ENCODE peak calls at places on chromosomes 1 and 21, in six cellular contexts. T, Q, R, Y, N and G are unnamed samples.

GRCh38 chr1:79726321-79726720 is 719.8 kb upstream of the ADGRL4 start:
- DNase-seq in N (no peak), T (no peak), R (no peak), Q (no peak), Y (no peak), G (no peak)

GRCh38 chr1:223135176-223135575 is 7.9 kb downstream of the TLR5 start:
- DNase-seq in T (no peak), N (no peak), R (no peak), Q (no peak), Y (no peak), G (no peak)

GRCh38 chr1:59238535-59238934 is 58.4 kb upstream of the FGGY start:
- DNase-seq in N (no peak), R (no peak), Q (no peak), Y (no peak), T (no peak), G (no peak)

GRCh38 chr1:22830131-22830566 is 119.5 kb downstream of the EPHB2 start:
- DNase-seq in Y (no peak), N (no peak), Q (no peak), R (no peak), T (no peak), G (no peak)

GRCh38 chr1:156559086-156559796 is 13.1 kb downstream of the IQGAP3 start:
- DNase-seq in Y (no peak), N (no peak), R (no peak), Q (no peak), T (no peak), G (no peak)

GRCh38 chr1:156471496-156472490 is 28.8 kb downstream of the MEF2D start:
- DNase-seq in N (no peak), Y (no peak), R (peak), Q (no peak), T (no peak), G (no peak)

GRCh38 chr1:101284021-101284420 is 47.2 kb downstream of the S1PR1 start:
- DNase-seq in Q (no peak), R (no peak), N (no peak), Y (no peak), T (no peak), G (no peak)

GRCh38 chr1:3019516-3020051 is 1.7 kb upstream of the ACTRT2 start:
- DNase-seq in N (no peak), Y (no peak), R (no peak), Q (no peak), T (no peak), G (no peak)

GRCh38 chr1:24109166-24109483 is 2.8 kb downstream of the MYOM3 start:
- DNase-seq in N (no peak), T (no peak), R (no peak), Y (no peak), Q (no peak), G (no peak)

DNA sequence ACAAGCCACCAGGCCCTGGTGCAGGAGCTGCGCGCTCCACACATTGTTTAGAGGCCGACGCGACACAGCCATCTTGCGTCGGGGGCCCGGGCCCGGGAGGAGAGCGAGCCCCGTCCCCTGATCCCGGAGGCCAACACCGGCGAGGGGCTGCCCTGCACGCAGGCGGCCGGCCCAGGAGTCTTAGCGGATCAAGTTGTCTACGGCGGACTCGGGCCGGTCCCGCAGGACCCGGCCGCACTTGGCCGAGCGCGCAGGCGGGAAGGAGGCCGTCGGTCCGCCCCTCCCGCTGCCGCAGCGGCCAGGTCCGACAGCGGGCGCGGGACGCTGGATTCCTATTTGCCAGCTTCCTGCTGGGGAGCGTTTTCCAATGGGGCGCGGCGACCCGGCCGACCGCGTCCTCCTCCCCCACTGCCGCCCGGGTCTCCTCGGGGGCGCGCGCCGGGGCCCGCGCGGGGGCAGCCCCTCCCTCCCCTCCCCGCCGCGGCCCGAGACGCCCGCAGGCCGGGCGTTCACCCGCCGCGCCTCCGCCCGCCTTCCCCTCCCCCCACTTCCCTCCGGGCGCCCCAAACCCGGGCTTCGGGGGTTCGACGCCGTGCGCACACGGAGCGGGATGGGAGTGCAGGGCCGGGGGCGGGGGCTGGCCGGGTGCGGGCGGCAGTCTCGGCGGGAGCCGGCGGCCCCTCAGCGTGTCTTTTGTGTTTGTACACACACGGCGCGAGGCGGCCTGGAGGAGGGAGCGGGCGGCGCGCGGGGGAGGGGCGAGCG is 541 bp upstream of the H3-3A start:
- DNase-seq in R (peak), N (no peak), Y (peak), Q (peak), T (no peak), G (peak)
- TF ChIP-seq GABPA in R (no peak), N (no peak), Y (peak), Q (no peak), T (no peak), G (no peak)

GRCh38 chr1:181626252-181626938 is 143.1 kb downstream of the CACNA1E start:
- DNase-seq in N (no peak), R (no peak), T (no peak), Q (no peak), Y (no peak), G (no peak)
- TF ChIP-seq GABPA in N (no peak), R (no peak), T (no peak), Q (no peak), Y (no peak), G (no peak)

DNA sequence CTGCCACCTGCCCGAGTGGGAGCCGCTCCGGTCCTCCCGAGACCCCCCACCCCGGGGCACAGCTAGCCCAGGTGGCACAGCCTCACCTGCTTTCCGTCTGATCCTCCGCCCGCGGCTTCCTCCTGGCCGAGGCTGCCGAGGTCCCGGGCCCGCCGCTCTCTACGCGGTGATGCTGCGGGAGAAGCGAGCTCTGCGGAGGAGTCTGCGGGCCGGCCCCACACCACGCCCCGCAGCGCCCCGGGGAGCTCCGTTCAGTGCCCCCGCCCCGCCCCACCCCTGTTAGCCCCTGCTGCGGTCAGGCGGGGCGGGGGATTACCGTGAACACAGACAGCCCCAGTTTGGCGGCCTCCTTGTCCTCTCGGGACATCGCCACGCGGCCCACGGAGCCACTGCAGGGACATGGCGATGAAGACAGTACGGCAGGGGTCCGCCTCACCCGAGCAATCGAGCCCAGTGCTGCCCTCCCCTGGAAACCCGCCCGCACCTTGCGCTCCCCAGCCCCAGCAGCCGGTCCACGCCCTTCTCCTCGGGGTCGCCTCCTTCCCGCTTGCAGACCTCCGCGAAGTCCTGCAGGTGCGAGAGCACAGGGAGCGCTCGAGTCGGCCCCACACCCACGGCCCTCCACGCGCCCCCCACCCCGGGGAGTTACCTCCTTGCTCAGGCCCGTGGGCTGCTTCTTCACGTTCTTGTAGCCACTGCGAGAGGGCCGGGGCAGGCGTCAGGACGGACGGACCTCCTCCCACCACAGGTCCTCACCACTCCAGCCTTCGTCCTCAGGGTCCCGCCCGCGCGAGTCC is 933 bp downstream of the C1orf35 start:
- DNase-seq in Y (peak), T (no peak), Q (peak), N (no peak), R (no peak), G (peak)
- TF ChIP-seq GABPA in Y (no peak), T (no peak), Q (no peak), N (no peak), R (no peak), G (no peak)

GRCh38 chr1:11053758-11054137 is 6.1 kb downstream of the SRM start:
- DNase-seq in Q (no peak), T (no peak), Y (peak), N (no peak), R (no peak), G (peak)
- TF ChIP-seq GABPA in Q (no peak), T (no peak), Y (no peak), N (no peak), R (no peak), G (no peak)

DNA sequence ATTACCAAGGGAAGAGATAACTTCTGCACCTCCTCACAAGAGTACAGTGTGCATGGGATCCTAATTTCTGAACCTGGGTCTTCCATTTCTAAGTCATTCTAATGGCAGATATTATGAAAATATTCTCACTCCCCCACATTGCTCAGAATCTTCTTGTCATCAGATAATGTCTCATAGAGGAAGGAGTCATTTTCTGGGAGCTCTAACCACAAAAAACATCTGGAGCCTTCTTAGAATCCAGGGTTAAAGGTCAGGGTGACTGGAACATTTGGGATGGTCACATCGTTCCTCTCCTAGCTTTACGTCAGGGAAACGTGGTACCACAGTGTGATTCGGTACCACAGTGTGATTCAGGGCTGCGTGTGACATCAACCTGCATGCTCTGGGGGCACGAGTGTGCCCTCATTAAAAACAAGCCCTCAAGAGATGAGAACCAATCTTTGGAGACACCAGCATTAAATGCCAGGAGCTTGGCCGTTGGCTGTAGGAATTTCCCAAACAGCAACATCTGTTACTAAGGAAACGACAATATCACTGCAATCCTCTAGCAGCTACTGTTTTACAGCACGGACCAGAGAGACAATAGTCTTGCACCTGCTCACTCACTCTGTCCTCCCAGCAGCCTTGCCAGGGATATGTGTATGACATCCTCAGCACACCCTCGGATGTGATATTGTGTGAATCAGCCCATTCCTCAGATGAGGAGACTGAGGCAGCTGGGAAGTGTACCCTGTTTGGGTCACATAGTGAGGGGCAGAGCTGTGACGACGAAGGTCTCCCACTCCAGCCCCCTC is 179.1 kb downstream of the PSMG1 start:
- DNase-seq in N (no peak), T (no peak), Y (peak), R (no peak), Q (no peak), G (no peak)
- TF ChIP-seq GABPA in N (no peak), T (no peak), Y (peak), R (no peak), Q (no peak), G (no peak)

GRCh38 chr1:40651138-40651857 is 14.2 kb downstream of the RIMS3 start:
- DNase-seq in N (no peak), T (no peak), R (no peak), Y (no peak), Q (no peak), G (peak)
- TF ChIP-seq GABPA in N (no peak), T (no peak), R (no peak), Y (no peak), Q (no peak), G (no peak)

GRCh38 chr1:153752072-153752471 is 23.1 kb upstream of the SLC27A3 start:
- DNase-seq in R (no peak), Q (no peak), T (no peak), N (no peak), Y (no peak), G (no peak)

GRCh38 chr1:153748903-153749302 is 21.1 kb downstream of the INTS3 start:
- DNase-seq in T (no peak), N (no peak), Q (no peak), Y (no peak), R (no peak), G (no peak)

GRCh38 chr1:153752561-153753195 is 22.5 kb upstream of the SLC27A3 start:
- DNase-seq in Y (no peak), R (no peak), Q (no peak), N (no peak), T (no peak), G (no peak)

GRCh38 chr1:153749408-153750005 is 21.7 kb downstream of the INTS3 start:
- DNase-seq in T (peak), Y (peak), R (peak), N (peak), Q (peak), G (peak)

DNA sequence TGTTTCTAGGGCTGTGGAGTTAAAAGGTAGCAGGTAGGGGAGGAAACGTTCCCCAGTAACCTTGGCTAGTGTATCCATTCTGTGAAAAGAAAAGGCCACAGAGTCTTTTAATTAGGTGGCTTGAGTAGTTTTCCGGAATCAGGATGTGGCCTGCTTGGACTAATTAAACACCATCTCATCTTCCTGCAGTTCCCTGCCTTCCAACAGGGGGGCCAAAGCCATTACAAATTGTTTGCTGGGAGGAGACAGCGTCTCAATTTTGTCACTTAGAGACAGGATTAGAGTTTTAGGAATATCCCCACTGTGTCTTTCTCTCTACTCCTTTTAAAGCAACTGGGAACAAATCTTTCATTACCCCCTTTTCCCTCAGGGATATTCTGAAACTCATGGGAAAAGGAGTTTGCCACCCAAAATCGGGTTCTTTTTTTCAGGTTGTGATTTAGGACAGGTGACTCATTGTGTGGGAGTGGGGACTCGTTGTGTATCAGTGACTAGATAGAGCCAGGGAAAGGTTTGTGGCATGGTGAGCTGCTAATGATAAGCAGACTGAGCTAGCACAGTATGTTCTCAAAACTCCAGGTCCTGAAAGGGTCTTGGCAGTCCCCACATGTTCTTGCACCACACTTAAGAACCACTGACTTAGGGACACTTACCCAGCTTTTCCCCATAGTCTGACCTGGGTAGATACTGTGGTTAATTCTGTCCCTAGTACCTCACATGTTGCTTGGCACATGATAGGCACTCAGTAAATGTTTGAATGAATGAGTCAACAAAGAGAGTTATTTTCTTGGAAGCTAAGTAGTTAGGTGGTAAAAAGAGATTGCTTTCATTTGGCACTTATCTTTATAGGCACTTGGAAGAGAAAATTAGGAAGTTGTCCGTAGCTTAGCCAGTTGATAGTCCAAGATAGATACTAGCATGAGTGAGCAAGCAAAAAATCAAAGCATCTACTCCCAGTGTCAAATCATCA is 22.5 kb downstream of the INTS3 start:
- DNase-seq in Q (no peak), R (no peak), T (no peak), Y (no peak), N (no peak), G (no peak)
- TF ChIP-seq GABPA in Q (no peak), R (no peak), T (no peak), Y (no peak), N (no peak), G (no peak)

DNA sequence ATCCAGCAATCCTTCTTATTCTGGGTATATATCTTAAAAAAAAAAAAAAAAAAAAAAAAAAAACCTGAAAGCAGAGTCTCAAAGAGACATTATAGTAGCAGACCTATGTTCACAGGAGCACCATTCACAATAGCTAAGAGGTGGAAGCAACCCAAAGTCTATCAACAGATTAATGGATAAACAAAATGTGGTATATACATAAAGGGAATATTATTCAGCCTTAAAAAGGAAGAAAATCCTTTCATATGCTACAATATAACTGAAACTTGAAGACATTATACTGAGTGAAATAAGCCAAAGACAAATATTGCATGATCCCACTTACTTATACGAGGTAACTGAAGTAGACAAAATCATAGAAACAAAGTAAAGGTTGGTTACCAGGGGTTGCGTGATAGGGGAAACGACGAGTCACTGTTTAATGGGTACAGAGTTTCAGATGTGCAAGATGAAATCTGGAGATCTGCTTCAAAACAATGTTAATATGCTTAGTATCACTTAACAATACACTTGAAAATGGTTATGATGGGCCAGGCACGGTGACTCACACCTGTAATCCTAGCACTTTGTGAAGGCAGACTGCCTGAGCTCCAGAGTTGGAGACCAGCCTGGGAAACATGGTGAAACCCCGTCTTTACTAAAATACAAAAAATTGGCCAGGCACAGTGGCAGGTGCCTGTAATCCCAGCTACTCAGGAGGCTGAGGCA is 29.5 kb downstream of the PIK3R3 start:
- DNase-seq in N (no peak), Y (no peak), R (no peak), Q (no peak), T (no peak), G (no peak)
- TF ChIP-seq GABPA in N (no peak), Y (no peak), R (no peak), Q (no peak), T (no peak), G (no peak)

GRCh38 chr1:158996998-158997397 is 12.7 kb upstream of the IFI16 start:
- DNase-seq in Q (no peak), R (no peak), N (no peak), T (no peak), Y (no peak), G (no peak)

GRCh38 chr1:159000070-159000409 is 9.7 kb upstream of the IFI16 start:
- DNase-seq in T (no peak), R (no peak), Q (no peak), N (no peak), Y (no peak), G (no peak)

GRCh38 chr1:158998037-158998780 is 11.5 kb upstream of the IFI16 start:
- DNase-seq in Y (no peak), Q (no peak), N (no peak), T (no peak), R (no peak), G (no peak)

GRCh38 chr1:158999301-159000069 is 10.2 kb upstream of the IFI16 start:
- DNase-seq in R (no peak), N (no peak), Q (no peak), T (peak), Y (no peak), G (no peak)

GRCh38 chr1:158998781-158999161 is 10.9 kb upstream of the IFI16 start:
- DNase-seq in Y (peak), Q (peak), R (peak), N (peak), T (no peak), G (peak)
- TF ChIP-seq GABPA in Y (no peak), Q (no peak), R (no peak), N (no peak), T (no peak), G (no peak)